ENCODE peak calls at places on chromosomes 13 and 19, in nine cellular contexts. One of them, this sample, is unnamed.

GRCh38 chr13:96020155-96020575 is 33.0 kb downstream of the UGGT2 start:
- DNase-seq in foreskin fibroblast: peak
- DNase-seq in lower leg skin: peak
- DNase-seq in NB4: peak
- DNase-seq in endothelial cell: peak
- DNase-seq in fibroblast of pulmonary artery: peak
- DNase-seq in PC-3: peak
- DNase-seq in psoas muscle: no peak
- DNase-seq in gastrocnemius medialis: no peak
- DNase-seq in this sample: no peak

GRCh38 chr19:19051478-19052213 is 12.1 kb upstream of the SLC25A42 start:
- DNase-seq in gastrocnemius medialis: no peak
- DNase-seq in fibroblast of pulmonary artery: no peak
- DNase-seq in NB4: no peak
- DNase-seq in lower leg skin: no peak
- DNase-seq in foreskin fibroblast: no peak
- DNase-seq in psoas muscle: no peak
- DNase-seq in endothelial cell: no peak
- DNase-seq in PC-3: no peak
- DNase-seq in this sample: no peak

GRCh38 chr19:13864223-13864512 is 12.8 kb upstream of the NANOS3 start:
- DNase-seq in PC-3: no peak
- DNase-seq in fibroblast of pulmonary artery: no peak
- DNase-seq in NB4: no peak
- DNase-seq in psoas muscle: no peak
- DNase-seq in lower leg skin: no peak
- DNase-seq in foreskin fibroblast: no peak
- DNase-seq in endothelial cell: no peak
- DNase-seq in gastrocnemius medialis: no peak
- DNase-seq in this sample: no peak

GRCh38 chr19:21581646-21582045 is 76.2 kb downstream of the ZNF429 start:
- DNase-seq in fibroblast of pulmonary artery: no peak
- DNase-seq in psoas muscle: no peak
- DNase-seq in lower leg skin: no peak
- DNase-seq in NB4: no peak
- DNase-seq in gastrocnemius medialis: no peak
- DNase-seq in endothelial cell: no peak
- DNase-seq in PC-3: no peak
- DNase-seq in foreskin fibroblast: no peak
- DNase-seq in this sample: no peak

GRCh38 chr19:4385291-4386037 is 14.9 kb downstream of the SH3GL1 start:
- DNase-seq in foreskin fibroblast: no peak
- DNase-seq in PC-3: no peak
- DNase-seq in endothelial cell: no peak
- DNase-seq in psoas muscle: no peak
- DNase-seq in NB4: no peak
- DNase-seq in gastrocnemius medialis: no peak
- DNase-seq in lower leg skin: no peak
- DNase-seq in fibroblast of pulmonary artery: no peak
- DNase-seq in this sample: no peak

GRCh38 chr19:16896913-16897571 is 8.2 kb downstream of the F2RL3 start:
- DNase-seq in PC-3: peak
- DNase-seq in lower leg skin: peak
- DNase-seq in endothelial cell: peak
- DNase-seq in psoas muscle: peak
- DNase-seq in NB4: peak
- DNase-seq in foreskin fibroblast: peak
- DNase-seq in gastrocnemius medialis: peak
- DNase-seq in fibroblast of pulmonary artery: peak
- DNase-seq in this sample: peak

GRCh38 chr19:37987356-37988332 is 80.6 kb downstream of the SIPA1L3 start:
- DNase-seq in lower leg skin: no peak
- DNase-seq in gastrocnemius medialis: no peak
- DNase-seq in NB4: no peak
- DNase-seq in psoas muscle: no peak
- DNase-seq in foreskin fibroblast: no peak
- DNase-seq in endothelial cell: peak
- DNase-seq in PC-3: no peak
- DNase-seq in fibroblast of pulmonary artery: no peak
- DNase-seq in this sample: no peak

GRCh38 chr13:66492479-66492878 is 737.7 kb downstream of the PCDH9 start:
- DNase-seq in PC-3: peak
- DNase-seq in NB4: no peak
- DNase-seq in fibroblast of pulmonary artery: no peak
- DNase-seq in endothelial cell: peak
- DNase-seq in gastrocnemius medialis: no peak
- DNase-seq in foreskin fibroblast: no peak
- DNase-seq in lower leg skin: no peak
- DNase-seq in psoas muscle: no peak
- DNase-seq in this sample: no peak

GRCh38 chr19:32058131-32058530 is 287.3 kb upstream of the ZNF507 start:
- DNase-seq in NB4: no peak
- DNase-seq in PC-3: no peak
- DNase-seq in fibroblast of pulmonary artery: no peak
- DNase-seq in lower leg skin: no peak
- DNase-seq in foreskin fibroblast: no peak
- DNase-seq in psoas muscle: no peak
- DNase-seq in gastrocnemius medialis: no peak
- DNase-seq in endothelial cell: no peak
- DNase-seq in this sample: no peak

GRCh38 chr19:55216461-55217198 is 7.3 kb upstream of the PTPRH start:
- DNase-seq in gastrocnemius medialis: peak
- DNase-seq in NB4: peak
- DNase-seq in endothelial cell: peak
- DNase-seq in psoas muscle: peak
- DNase-seq in fibroblast of pulmonary artery: peak
- DNase-seq in lower leg skin: peak
- DNase-seq in foreskin fibroblast: peak
- DNase-seq in PC-3: peak
- DNase-seq in this sample: peak

GRCh38 chr13:111668451-111668850 is 348.0 kb downstream of the TEX29 start:
- DNase-seq in fibroblast of pulmonary artery: no peak
- DNase-seq in endothelial cell: no peak
- DNase-seq in PC-3: no peak
- DNase-seq in lower leg skin: no peak
- DNase-seq in psoas muscle: no peak
- DNase-seq in foreskin fibroblast: no peak
- DNase-seq in NB4: no peak
- DNase-seq in gastrocnemius medialis: no peak
- DNase-seq in this sample: no peak

GRCh38 chr13:29676941-29677452 is 81.5 kb upstream of the SLC7A1 start:
- DNase-seq in psoas muscle: no peak
- DNase-seq in lower leg skin: no peak
- DNase-seq in endothelial cell: no peak
- DNase-seq in foreskin fibroblast: peak
- DNase-seq in gastrocnemius medialis: no peak
- DNase-seq in NB4: no peak
- DNase-seq in fibroblast of pulmonary artery: no peak
- DNase-seq in PC-3: no peak
- DNase-seq in this sample: no peak

GRCh38 chr13:36766295-36766694 is 52.7 kb upstream of the RFXAP start:
- DNase-seq in NB4: no peak
- DNase-seq in psoas muscle: no peak
- DNase-seq in fibroblast of pulmonary artery: peak
- DNase-seq in lower leg skin: no peak
- DNase-seq in gastrocnemius medialis: no peak
- DNase-seq in foreskin fibroblast: peak
- DNase-seq in PC-3: peak
- DNase-seq in endothelial cell: no peak
- DNase-seq in this sample: no peak

GRCh38 chr13:73399347-73400216 is 340.8 kb downstream of the KLF5 start:
- DNase-seq in psoas muscle: no peak
- DNase-seq in lower leg skin: no peak
- DNase-seq in gastrocnemius medialis: no peak
- DNase-seq in fibroblast of pulmonary artery: no peak
- DNase-seq in foreskin fibroblast: no peak
- DNase-seq in PC-3: peak
- DNase-seq in NB4: no peak
- DNase-seq in endothelial cell: no peak
- DNase-seq in this sample: no peak

GRCh38 chr13:73401769-73402168 is 343.0 kb downstream of the KLF5 start:
- DNase-seq in fibroblast of pulmonary artery: no peak
- DNase-seq in foreskin fibroblast: no peak
- DNase-seq in lower leg skin: no peak
- DNase-seq in psoas muscle: no peak
- DNase-seq in NB4: no peak
- DNase-seq in gastrocnemius medialis: no peak
- DNase-seq in endothelial cell: no peak
- DNase-seq in PC-3: no peak
- DNase-seq in this sample: no peak

GRCh38 chr13:73394066-73394465 is 335.3 kb downstream of the KLF5 start:
- DNase-seq in psoas muscle: no peak
- DNase-seq in endothelial cell: no peak
- DNase-seq in NB4: no peak
- DNase-seq in PC-3: no peak
- DNase-seq in foreskin fibroblast: no peak
- DNase-seq in fibroblast of pulmonary artery: no peak
- DNase-seq in lower leg skin: no peak
- DNase-seq in gastrocnemius medialis: no peak
- DNase-seq in this sample: no peak

DNA sequence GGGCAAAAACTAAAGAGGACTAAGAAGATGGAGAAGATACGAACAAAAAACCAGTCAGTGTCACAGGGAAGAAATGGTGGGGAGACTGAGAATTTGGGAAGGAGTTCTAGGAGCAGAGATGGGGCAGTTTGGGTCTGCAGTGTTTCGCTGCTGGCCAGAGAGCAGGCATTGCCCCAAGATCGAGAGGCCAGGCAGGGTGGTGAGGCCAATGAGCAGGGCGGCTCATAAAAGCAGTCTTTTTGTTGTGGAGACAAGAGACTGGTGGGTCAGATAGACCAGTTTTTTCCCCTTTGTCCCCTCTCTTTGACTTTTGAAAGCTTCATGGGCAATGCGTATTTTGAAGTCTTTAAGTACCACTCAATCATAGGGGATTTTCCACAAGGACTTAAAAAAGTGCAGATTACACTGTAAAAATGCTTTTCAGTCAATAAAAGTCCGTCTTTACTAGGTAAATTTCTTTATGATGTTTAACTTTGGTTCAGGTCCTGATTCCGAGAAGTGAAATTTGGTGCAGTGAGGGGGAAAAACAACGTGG is 338.7 kb downstream of the KLF5 start:
- DNase-seq in foreskin fibroblast: no peak
- DNase-seq in psoas muscle: no peak
- DNase-seq in endothelial cell: no peak
- DNase-seq in NB4: no peak
- DNase-seq in gastrocnemius medialis: no peak
- DNase-seq in PC-3: no peak
- DNase-seq in fibroblast of pulmonary artery: no peak
- DNase-seq in lower leg skin: no peak
- DNase-seq in this sample: no peak
- TF ChIP-seq CTCF in foreskin fibroblast: no peak
- TF ChIP-seq CTCF in psoas muscle: no peak
- TF ChIP-seq CTCF in endothelial cell: no peak
- TF ChIP-seq CTCF in NB4: no peak
- TF ChIP-seq CTCF in gastrocnemius medialis: no peak
- TF ChIP-seq CTCF in PC-3: no peak
- TF ChIP-seq CTCF in fibroblast of pulmonary artery: no peak
- TF ChIP-seq CTCF in lower leg skin: no peak
- TF ChIP-seq CTCF in this sample: no peak

DNA sequence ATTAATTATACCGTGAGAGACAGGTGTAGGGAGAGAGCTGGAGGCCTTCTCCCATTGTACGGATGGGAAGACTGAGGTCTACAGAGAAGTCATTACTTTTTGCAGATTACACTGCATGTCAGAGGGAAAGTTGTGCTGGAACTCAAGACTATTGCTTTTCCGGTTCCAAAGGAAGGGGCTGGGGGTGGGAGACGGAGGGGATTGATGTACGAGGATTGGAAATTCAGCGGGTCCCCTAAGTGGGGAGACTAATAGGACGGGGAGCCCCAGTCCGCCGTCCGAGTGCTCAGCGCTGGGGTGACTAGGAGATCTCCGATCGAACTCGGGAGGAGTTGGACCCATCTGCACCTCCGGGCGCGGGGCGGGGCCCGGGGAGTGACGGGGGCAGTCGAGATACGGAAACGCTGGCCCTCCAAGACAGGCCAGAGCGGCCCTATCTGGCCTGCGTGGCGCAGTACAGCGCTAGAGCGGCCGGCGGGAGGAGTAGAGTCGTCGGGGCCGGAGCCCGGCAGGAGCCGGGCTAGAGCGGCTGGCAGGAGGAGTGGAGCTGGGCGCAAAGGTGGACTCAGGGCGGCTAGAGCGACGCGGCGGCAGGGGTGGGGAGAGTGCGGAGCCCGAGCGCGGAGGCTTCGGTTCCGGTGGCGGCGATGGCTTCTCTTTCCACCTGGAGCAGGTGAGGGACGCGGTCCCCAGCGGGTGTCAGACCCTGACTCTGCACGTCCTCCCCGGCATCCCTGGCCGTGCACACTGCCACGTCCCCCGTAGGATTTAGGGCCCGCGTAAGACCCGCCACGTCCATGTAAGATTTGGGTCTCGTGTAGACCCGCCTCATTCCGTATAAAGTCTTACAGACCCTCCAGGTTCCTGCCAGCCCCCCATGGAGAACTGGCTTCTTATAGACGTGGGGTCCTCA is 1.1 kb downstream of the ARHGEF1 start:
- DNase-seq in foreskin fibroblast: peak
- DNase-seq in fibroblast of pulmonary artery: peak
- DNase-seq in NB4: peak
- DNase-seq in endothelial cell: peak
- DNase-seq in gastrocnemius medialis: peak
- DNase-seq in lower leg skin: peak
- DNase-seq in psoas muscle: peak
- DNase-seq in PC-3: peak
- DNase-seq in this sample: peak
- TF ChIP-seq CTCF in foreskin fibroblast: peak
- TF ChIP-seq CTCF in fibroblast of pulmonary artery: peak
- TF ChIP-seq CTCF in NB4: no peak
- TF ChIP-seq CTCF in endothelial cell: no peak
- TF ChIP-seq CTCF in gastrocnemius medialis: no peak
- TF ChIP-seq CTCF in lower leg skin: no peak
- TF ChIP-seq CTCF in psoas muscle: peak
- TF ChIP-seq CTCF in PC-3: no peak
- TF ChIP-seq CTCF in this sample: no peak

GRCh38 chr19:1468274-1469199 is 10.5 kb downstream of the C19orf25 start:
- DNase-seq in NB4: no peak
- DNase-seq in lower leg skin: no peak
- DNase-seq in endothelial cell: no peak
- DNase-seq in fibroblast of pulmonary artery: peak
- DNase-seq in gastrocnemius medialis: no peak
- DNase-seq in PC-3: peak
- DNase-seq in psoas muscle: peak
- DNase-seq in foreskin fibroblast: peak
- DNase-seq in this sample: no peak
- TF ChIP-seq CTCF in NB4: no peak
- TF ChIP-seq CTCF in lower leg skin: no peak
- TF ChIP-seq CTCF in endothelial cell: no peak
- TF ChIP-seq CTCF in fibroblast of pulmonary artery: no peak
- TF ChIP-seq CTCF in gastrocnemius medialis: no peak
- TF ChIP-seq CTCF in PC-3: peak
- TF ChIP-seq CTCF in psoas muscle: no peak
- TF ChIP-seq CTCF in foreskin fibroblast: no peak
- TF ChIP-seq CTCF in this sample: no peak

DNA sequence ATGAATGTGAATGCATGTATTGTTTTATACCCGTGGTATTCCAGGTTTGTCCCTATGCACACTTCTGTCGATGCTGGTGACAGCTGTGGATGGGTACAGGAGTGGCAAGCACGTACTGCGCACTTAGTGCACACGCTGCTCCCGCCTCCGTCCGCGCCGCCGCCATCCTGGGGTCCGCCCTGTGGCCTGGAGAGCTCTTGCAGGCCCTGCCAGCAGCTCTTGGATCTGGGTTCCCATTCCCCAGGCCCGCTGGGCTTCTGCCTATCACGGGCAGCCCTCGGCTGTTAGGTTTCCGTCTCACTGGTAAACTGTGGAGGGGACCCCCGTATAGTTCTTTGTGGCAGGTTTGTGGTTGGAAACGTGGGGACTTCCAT is 4.0 kb downstream of the GNA11 start:
- DNase-seq in NB4: no peak
- DNase-seq in endothelial cell: no peak
- DNase-seq in gastrocnemius medialis: no peak
- DNase-seq in fibroblast of pulmonary artery: no peak
- DNase-seq in psoas muscle: peak
- DNase-seq in foreskin fibroblast: no peak
- DNase-seq in PC-3: no peak
- DNase-seq in lower leg skin: no peak
- DNase-seq in this sample: no peak
- TF ChIP-seq CTCF in NB4: no peak
- TF ChIP-seq CTCF in endothelial cell: no peak
- TF ChIP-seq CTCF in gastrocnemius medialis: peak
- TF ChIP-seq CTCF in fibroblast of pulmonary artery: no peak
- TF ChIP-seq CTCF in psoas muscle: peak
- TF ChIP-seq CTCF in foreskin fibroblast: no peak
- TF ChIP-seq CTCF in PC-3: no peak
- TF ChIP-seq CTCF in lower leg skin: no peak
- TF ChIP-seq CTCF in this sample: no peak